ENCODE peak calls at places on chromosomes 1 and 21, in seven cellular contexts. Q, D, A, G, S, J and W are unnamed samples.

GRCh38 chr1:6130036-6130435 is 50.1 kb downstream of the CHD5 start:
- DNase-seq in Q (no peak), D (no peak), A (no peak), G (no peak), S (no peak), J (no peak), W (no peak)

GRCh38 chr1:53061859-53062714 is at the start of gene PODN:
- DNase-seq in Q (no peak), D (no peak), A (no peak), G (peak), S (peak), J (no peak), W (no peak)

GRCh38 chr1:14946567-14947285 is 206.8 kb upstream of the TMEM51 start:
- DNase-seq in Q (no peak), D (peak), A (no peak), G (no peak), S (no peak), J (no peak), W (no peak)

GRCh38 chr1:24987875-24988559 is 57.9 kb upstream of the RUNX3 start:
- DNase-seq in Q (no peak), D (no peak), A (no peak), G (no peak), S (no peak), J (peak), W (peak)

GRCh38 chr1:49358036-49358435 is 581.3 kb upstream of the BEND5 start:
- DNase-seq in Q (no peak), D (no peak), A (no peak), G (no peak), S (peak), J (no peak), W (no peak)

GRCh38 chr1:151944110-151944858 is 35.0 kb upstream of the THEM4 start:
- DNase-seq in Q (peak), D (no peak), A (no peak), G (no peak), S (no peak), J (no peak), W (peak)

GRCh38 chr1:58439946-58440345 is 106.6 kb downstream of the OMA1 start:
- DNase-seq in Q (no peak), D (no peak), A (no peak), G (no peak), S (no peak), J (no peak), W (no peak)

GRCh38 chr21:15617968-15618367 is 111.8 kb upstream of the USP25 start:
- DNase-seq in Q (peak), D (peak), A (no peak), G (no peak), S (peak), J (no peak), W (no peak)

GRCh38 chr1:223641523-223642039 is 23.9 kb downstream of the CAPN8 start:
- DNase-seq in Q (no peak), D (no peak), A (no peak), G (no peak), S (no peak), J (no peak), W (no peak)

GRCh38 chr1:193589597-193590040 is 403.2 kb upstream of the B3GALT2 start:
- DNase-seq in Q (no peak), D (peak), A (no peak), G (no peak), S (no peak), J (no peak), W (no peak)

GRCh38 chr1:206563367-206563953 is 48.8 kb downstream of the EIF2D start:
- DNase-seq in Q (no peak), D (no peak), A (no peak), G (no peak), S (no peak), J (no peak), W (no peak)

GRCh38 chr1:219927956-219928790 is at the start of gene SLC30A10:
- DNase-seq in Q (peak), D (no peak), A (peak), G (peak), S (peak), J (no peak), W (peak)

GRCh38 chr1:150309758-150310495 is 11.4 kb upstream of the PRPF3 start:
- DNase-seq in Q (no peak), D (no peak), A (no peak), G (no peak), S (no peak), J (no peak), W (no peak)

GRCh38 chr1:235938714-235939487 is 72.2 kb upstream of the LYST start:
- DNase-seq in Q (no peak), D (no peak), A (no peak), G (no peak), S (no peak), J (peak), W (no peak)

GRCh38 chr1:200976634-200977033 is 46.9 kb downstream of the KIF21B start:
- DNase-seq in Q (no peak), D (no peak), A (no peak), G (no peak), S (no peak), J (no peak), W (no peak)

GRCh38 chr1:244239261-244239770 is 188.2 kb downstream of the ZBTB18 start:
- DNase-seq in Q (no peak), D (peak), A (no peak), G (no peak), S (no peak), J (peak), W (no peak)

GRCh38 chr1:86939406-86939805 is 25.0 kb downstream of the HS2ST1 start:
- DNase-seq in Q (no peak), D (no peak), A (no peak), G (no peak), S (no peak), J (no peak), W (peak)

GRCh38 chr1:187685338-187685737 is 856.6 kb downstream of the PLA2G4A start:
- DNase-seq in Q (no peak), D (peak), A (no peak), G (no peak), S (no peak), J (no peak), W (no peak)

GRCh38 chr1:198679535-198680173 is 40.8 kb downstream of the PTPRC start:
- DNase-seq in Q (no peak), D (no peak), A (no peak), G (no peak), S (no peak), J (no peak), W (no peak)

GRCh38 chr1:998905-999796 is 746 bp downstream of the HES4 start:
- DNase-seq in Q (no peak), D (peak), A (no peak), G (peak), S (peak), J (no peak), W (peak)

GRCh38 chr1:88560614-88561013 is 123.5 kb upstream of the PKN2 start:
- DNase-seq in Q (no peak), D (no peak), A (no peak), G (no peak), S (no peak), J (no peak), W (no peak)

GRCh38 chr1:88557044-88557443 is 127.0 kb upstream of the PKN2 start:
- DNase-seq in Q (no peak), D (no peak), A (no peak), G (no peak), S (no peak), J (no peak), W (no peak)

GRCh38 chr1:88566615-88567387 is 117.3 kb upstream of the PKN2 start:
- DNase-seq in Q (no peak), D (no peak), A (no peak), G (no peak), S (no peak), J (no peak), W (no peak)

GRCh38 chr1:88562991-88563390 is 121.1 kb upstream of the PKN2 start:
- DNase-seq in Q (no peak), D (no peak), A (no peak), G (no peak), S (no peak), J (no peak), W (no peak)
- TF ChIP-seq RFX5 in Q (no peak), D (no peak), A (no peak), G (no peak), S (no peak), J (no peak), W (no peak)

GRCh38 chr1:145912128-145912641 is 2.3 kb upstream of the ITGA10 start:
- DNase-seq in Q (no peak), D (no peak), A (no peak), G (no peak), S (no peak), J (no peak), W (no peak)
- TF ChIP-seq RFX5 in Q (no peak), D (no peak), A (no peak), G (no peak), S (no peak), J (no peak), W (no peak)

GRCh38 chr1:56286506-56286905 is 292.9 kb downstream of the PLPP3 start:
- DNase-seq in Q (no peak), D (no peak), A (no peak), G (no peak), S (no peak), J (no peak), W (no peak)

GRCh38 chr1:56286956-56287355 is 292.4 kb downstream of the PLPP3 start:
- DNase-seq in Q (no peak), D (no peak), A (no peak), G (no peak), S (no peak), J (no peak), W (no peak)

GRCh38 chr1:56289260-56289659 is 290.1 kb downstream of the PLPP3 start:
- DNase-seq in Q (no peak), D (no peak), A (peak), G (no peak), S (no peak), J (no peak), W (no peak)

GRCh38 chr1:56285554-56286402 is 293.6 kb downstream of the PLPP3 start:
- DNase-seq in Q (peak), D (no peak), A (no peak), G (no peak), S (no peak), J (no peak), W (no peak)

GRCh38 chr1:56287736-56288135 is 291.6 kb downstream of the PLPP3 start:
- DNase-seq in Q (no peak), D (no peak), A (no peak), G (no peak), S (no peak), J (no peak), W (no peak)
- TF ChIP-seq RFX5 in Q (no peak), D (no peak), A (no peak), G (no peak), S (no peak), J (no peak), W (no peak)

GRCh38 chr1:94230920-94231319 is 6.5 kb downstream of the ARHGAP29 start:
- DNase-seq in Q (no peak), D (no peak), A (no peak), G (no peak), S (no peak), J (no peak), W (no peak)

GRCh38 chr1:94227624-94228023 is 9.8 kb downstream of the ARHGAP29 start:
- DNase-seq in Q (no peak), D (no peak), A (no peak), G (no peak), S (no peak), J (no peak), W (no peak)

GRCh38 chr1:94225845-94226244 is 11.5 kb downstream of the ARHGAP29 start:
- DNase-seq in Q (no peak), D (no peak), A (no peak), G (no peak), S (no peak), J (no peak), W (no peak)

GRCh38 chr1:94234615-94235014 is 2.8 kb downstream of the ARHGAP29 start:
- DNase-seq in Q (no peak), D (no peak), A (no peak), G (no peak), S (no peak), J (no peak), W (no peak)

DNA sequence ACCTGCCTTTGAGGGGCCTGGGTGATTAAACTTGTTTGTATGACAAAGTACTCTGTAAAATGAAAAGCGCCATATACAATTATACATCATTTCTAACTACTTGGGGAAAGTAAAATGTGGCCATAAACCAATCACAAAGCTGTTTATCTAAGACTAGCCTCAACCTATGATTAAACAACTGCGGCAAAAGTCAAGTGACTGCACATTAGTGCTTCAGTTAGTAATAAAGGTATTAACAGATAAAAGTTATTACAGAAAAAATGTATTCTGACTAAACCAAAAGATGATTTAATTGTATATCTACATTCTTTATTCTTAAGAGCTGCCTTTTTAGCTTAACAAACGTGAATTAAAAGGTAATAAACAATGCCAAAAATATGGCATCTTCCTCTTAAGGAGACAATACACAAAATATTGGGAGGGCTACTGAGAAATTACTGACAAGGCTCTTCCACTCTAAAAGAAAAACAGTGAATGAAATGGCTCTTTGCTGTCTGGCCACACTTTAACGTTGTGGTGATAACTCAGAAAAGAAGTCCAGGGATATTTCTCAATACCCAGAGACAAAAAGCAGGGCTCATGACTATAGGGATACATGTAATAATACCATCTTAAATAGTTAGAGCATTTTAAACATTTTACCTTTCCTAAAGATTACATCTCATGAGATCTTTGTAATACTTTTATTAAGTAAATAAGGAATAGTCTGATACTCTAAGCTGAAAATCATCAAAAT is 8.6 kb downstream of the ARHGAP29 start:
- DNase-seq in Q (no peak), D (no peak), A (no peak), G (no peak), S (no peak), J (no peak), W (no peak)
- TF ChIP-seq RFX5 in Q (no peak), D (no peak), A (no peak), G (no peak), S (no peak), J (no peak), W (no peak)

GRCh38 chr1:180644526-180645206 is 12.8 kb downstream of the XPR1 start:
- DNase-seq in Q (no peak), D (no peak), A (no peak), G (no peak), S (no peak), J (no peak), W (peak)

GRCh38 chr1:180641662-180642061 is 9.8 kb downstream of the XPR1 start:
- DNase-seq in Q (no peak), D (no peak), A (no peak), G (no peak), S (no peak), J (no peak), W (no peak)

GRCh38 chr1:180642781-180643180 is 11.0 kb downstream of the XPR1 start:
- DNase-seq in Q (no peak), D (no peak), A (no peak), G (no peak), S (no peak), J (no peak), W (no peak)

GRCh38 chr1:180646093-180646492 is 14.3 kb downstream of the XPR1 start:
- DNase-seq in Q (no peak), D (no peak), A (no peak), G (no peak), S (no peak), J (no peak), W (no peak)

GRCh38 chr1:180643693-180644092 is 11.9 kb downstream of the XPR1 start:
- DNase-seq in Q (no peak), D (peak), A (no peak), G (no peak), S (no peak), J (no peak), W (no peak)
- TF ChIP-seq RFX5 in Q (no peak), D (no peak), A (no peak), G (no peak), S (no peak), J (no peak), W (no peak)

GRCh38 chr1:112727716-112728115 is 12.6 kb upstream of the PPM1J start:
- DNase-seq in Q (no peak), D (peak), A (no peak), G (no peak), S (no peak), J (no peak), W (no peak)
- TF ChIP-seq RFX5 in Q (no peak), D (no peak), A (no peak), G (no peak), S (no peak), J (no peak), W (no peak)